ENCODE peak calls at places on chromosomes 2 and 18, in four cellular contexts. One of them, this sample, is unnamed.

GRCh38 chr2:65003037-65003436 is 13.8 kb downstream of the SLC1A4 start:
- ATAC-seq in activated CD8-positive, alpha-beta T cell treated with anti-CD3 and anti-CD28 coated beads, Interleukin-2, amount 10 ng/mL, durations not matched to agents 7 days and 5 days: no peak
- ATAC-seq in HepG2: no peak
- ATAC-seq in PC-3: no peak
- ATAC-seq in this sample: no peak

GRCh38 chr18:58078889-58079573 is 35.0 kb downstream of the NEDD4L start:
- ATAC-seq in PC-3: no peak
- ATAC-seq in activated CD8-positive, alpha-beta T cell treated with anti-CD3 and anti-CD28 coated beads, Interleukin-2, amount 10 ng/mL, durations not matched to agents 7 days and 5 days: no peak
- ATAC-seq in HepG2: no peak
- ATAC-seq in this sample: peak

GRCh38 chr2:133109772-133110171 is 439.8 kb upstream of the LYPD1 start:
- ATAC-seq in PC-3: peak
- ATAC-seq in HepG2: no peak
- ATAC-seq in activated CD8-positive, alpha-beta T cell treated with anti-CD3 and anti-CD28 coated beads, Interleukin-2, amount 10 ng/mL, durations not matched to agents 7 days and 5 days: no peak
- ATAC-seq in this sample: peak

GRCh38 chr2:227703961-227704360 is 13.9 kb downstream of the SLC19A3 start:
- ATAC-seq in activated CD8-positive, alpha-beta T cell treated with anti-CD3 and anti-CD28 coated beads, Interleukin-2, amount 10 ng/mL, durations not matched to agents 7 days and 5 days: no peak
- ATAC-seq in HepG2: no peak
- ATAC-seq in PC-3: peak
- ATAC-seq in this sample: no peak

GRCh38 chr2:207115715-207116364 is 49.9 kb downstream of the KLF7 start:
- ATAC-seq in PC-3: no peak
- ATAC-seq in activated CD8-positive, alpha-beta T cell treated with anti-CD3 and anti-CD28 coated beads, Interleukin-2, amount 10 ng/mL, durations not matched to agents 7 days and 5 days: no peak
- ATAC-seq in HepG2: no peak
- ATAC-seq in this sample: no peak

GRCh38 chr2:98871506-98871905 is 64.5 kb downstream of the CRACDL start:
- ATAC-seq in PC-3: no peak
- ATAC-seq in HepG2: no peak
- ATAC-seq in activated CD8-positive, alpha-beta T cell treated with anti-CD3 and anti-CD28 coated beads, Interleukin-2, amount 10 ng/mL, durations not matched to agents 7 days and 5 days: no peak
- ATAC-seq in this sample: no peak

GRCh38 chr2:16326736-16327300 is 338.8 kb downstream of the CYRIA start:
- ATAC-seq in activated CD8-positive, alpha-beta T cell treated with anti-CD3 and anti-CD28 coated beads, Interleukin-2, amount 10 ng/mL, durations not matched to agents 7 days and 5 days: no peak
- ATAC-seq in HepG2: no peak
- ATAC-seq in PC-3: no peak
- ATAC-seq in this sample: no peak

GRCh38 chr2:77363277-77363676 is 158.9 kb downstream of the LRRTM4 start:
- ATAC-seq in activated CD8-positive, alpha-beta T cell treated with anti-CD3 and anti-CD28 coated beads, Interleukin-2, amount 10 ng/mL, durations not matched to agents 7 days and 5 days: no peak
- ATAC-seq in PC-3: no peak
- ATAC-seq in HepG2: no peak
- ATAC-seq in this sample: no peak

GRCh38 chr18:37571266-37571665 is 5.7 kb upstream of the CELF4 start:
- ATAC-seq in HepG2: no peak
- ATAC-seq in PC-3: no peak
- ATAC-seq in activated CD8-positive, alpha-beta T cell treated with anti-CD3 and anti-CD28 coated beads, Interleukin-2, amount 10 ng/mL, durations not matched to agents 7 days and 5 days: no peak
- ATAC-seq in this sample: no peak

GRCh38 chr2:95110395-95110794 is 11.2 kb downstream of the MRPS5 start:
- ATAC-seq in PC-3: no peak
- ATAC-seq in HepG2: no peak
- ATAC-seq in activated CD8-positive, alpha-beta T cell treated with anti-CD3 and anti-CD28 coated beads, Interleukin-2, amount 10 ng/mL, durations not matched to agents 7 days and 5 days: no peak
- ATAC-seq in this sample: no peak

GRCh38 chr2:73821227-73821626 is 7.5 kb upstream of the STAMBP start:
- ATAC-seq in PC-3: no peak
- ATAC-seq in activated CD8-positive, alpha-beta T cell treated with anti-CD3 and anti-CD28 coated beads, Interleukin-2, amount 10 ng/mL, durations not matched to agents 7 days and 5 days: no peak
- ATAC-seq in HepG2: no peak
- ATAC-seq in this sample: no peak

GRCh38 chr2:226124548-226125011 is 675.0 kb downstream of the IRS1 start:
- ATAC-seq in PC-3: no peak
- ATAC-seq in activated CD8-positive, alpha-beta T cell treated with anti-CD3 and anti-CD28 coated beads, Interleukin-2, amount 10 ng/mL, durations not matched to agents 7 days and 5 days: no peak
- ATAC-seq in HepG2: no peak
- ATAC-seq in this sample: no peak

GRCh38 chr2:176178271-176178806 is 10.1 kb upstream of the HOXD1 start:
- ATAC-seq in HepG2: no peak
- ATAC-seq in activated CD8-positive, alpha-beta T cell treated with anti-CD3 and anti-CD28 coated beads, Interleukin-2, amount 10 ng/mL, durations not matched to agents 7 days and 5 days: peak
- ATAC-seq in PC-3: no peak
- ATAC-seq in this sample: peak

GRCh38 chr2:7452110-7452851 is 535.1 kb downstream of the RNF144A start:
- ATAC-seq in PC-3: no peak
- ATAC-seq in HepG2: no peak
- ATAC-seq in activated CD8-positive, alpha-beta T cell treated with anti-CD3 and anti-CD28 coated beads, Interleukin-2, amount 10 ng/mL, durations not matched to agents 7 days and 5 days: peak
- ATAC-seq in this sample: no peak

GRCh38 chr18:44503854-44504253 is 176.8 kb upstream of the SETBP1 start:
- ATAC-seq in PC-3: no peak
- ATAC-seq in activated CD8-positive, alpha-beta T cell treated with anti-CD3 and anti-CD28 coated beads, Interleukin-2, amount 10 ng/mL, durations not matched to agents 7 days and 5 days: no peak
- ATAC-seq in HepG2: no peak
- ATAC-seq in this sample: no peak

GRCh38 chr2:9595746-9596145 is 35.1 kb downstream of the YWHAQ start:
- ATAC-seq in activated CD8-positive, alpha-beta T cell treated with anti-CD3 and anti-CD28 coated beads, Interleukin-2, amount 10 ng/mL, durations not matched to agents 7 days and 5 days: no peak
- ATAC-seq in HepG2: no peak
- ATAC-seq in PC-3: no peak
- ATAC-seq in this sample: no peak

GRCh38 chr2:147177449-147177848 is 667.4 kb upstream of the ACVR2A start:
- ATAC-seq in activated CD8-positive, alpha-beta T cell treated with anti-CD3 and anti-CD28 coated beads, Interleukin-2, amount 10 ng/mL, durations not matched to agents 7 days and 5 days: no peak
- ATAC-seq in HepG2: no peak
- ATAC-seq in PC-3: peak
- ATAC-seq in this sample: peak

This sample was measured in esophagus mucosa.